ENCODE peak calls at places on chromosomes 1 and 21, in six cellular contexts. One of them, this sample, is unnamed.

GRCh38 chr21:41827951-41828883 is 50.9 kb downstream of the PRDM15 start:
- DNase-seq in adrenal gland: no peak
- DNase-seq in MM.1S: no peak
- DNase-seq in thoracic aorta: no peak
- DNase-seq in keratinocyte: no peak
- DNase-seq in upper lobe of right lung: peak; percentile 55
- DNase-seq in this sample: no peak

GRCh38 chr1:155272466-155273133 is 704 bp downstream of the CLK2 start:
- DNase-seq in adrenal gland: no peak
- DNase-seq in MM.1S: no peak
- DNase-seq in thoracic aorta: no peak
- DNase-seq in keratinocyte: no peak
- DNase-seq in upper lobe of right lung: no peak
- DNase-seq in this sample: no peak

GRCh38 chr1:147567594-147568381 is 26.5 kb downstream of the BCL9 start:
- DNase-seq in adrenal gland: no peak
- DNase-seq in MM.1S: no peak
- DNase-seq in thoracic aorta: no peak
- DNase-seq in keratinocyte: no peak
- DNase-seq in upper lobe of right lung: no peak
- DNase-seq in this sample: no peak

GRCh38 chr1:47229031-47229831 is 2.8 kb downstream of the TAL1 start:
- DNase-seq in adrenal gland: no peak
- DNase-seq in MM.1S: no peak
- DNase-seq in thoracic aorta: no peak
- DNase-seq in keratinocyte: no peak
- DNase-seq in upper lobe of right lung: no peak
- DNase-seq in this sample: no peak

GRCh38 chr1:36099681-36100341 is 11.1 kb downstream of the ADPRS start:
- DNase-seq in adrenal gland: peak; percentile 84
- DNase-seq in MM.1S: peak; percentile 67
- DNase-seq in thoracic aorta: peak; percentile 56
- DNase-seq in keratinocyte: no peak
- DNase-seq in upper lobe of right lung: peak; percentile 90
- DNase-seq in this sample: peak; percentile 45

GRCh38 chr1:91777196-91777595 is 108.8 kb downstream of the TGFBR3 start:
- DNase-seq in adrenal gland: no peak
- DNase-seq in MM.1S: no peak
- DNase-seq in thoracic aorta: no peak
- DNase-seq in keratinocyte: no peak
- DNase-seq in upper lobe of right lung: no peak
- DNase-seq in this sample: no peak

GRCh38 chr1:204271970-204272369 is 58.2 kb upstream of the GOLT1A start:
- DNase-seq in adrenal gland: no peak
- DNase-seq in MM.1S: no peak
- DNase-seq in thoracic aorta: no peak
- DNase-seq in keratinocyte: no peak
- DNase-seq in upper lobe of right lung: no peak
- DNase-seq in this sample: no peak

GRCh38 chr1:59672851-59673574 is 141.7 kb upstream of the HOOK1 start:
- DNase-seq in adrenal gland: no peak
- DNase-seq in MM.1S: no peak
- DNase-seq in thoracic aorta: no peak
- DNase-seq in keratinocyte: peak; percentile 91
- DNase-seq in upper lobe of right lung: peak; percentile 71
- DNase-seq in this sample: no peak

GRCh38 chr1:231507476-231508355 is 20.8 kb upstream of the TSNAX start:
- DNase-seq in adrenal gland: no peak
- DNase-seq in MM.1S: no peak
- DNase-seq in thoracic aorta: no peak
- DNase-seq in keratinocyte: no peak
- DNase-seq in upper lobe of right lung: no peak
- DNase-seq in this sample: no peak

GRCh38 chr1:73576084-73576483 is 621.9 kb downstream of the LRRIQ3 start:
- DNase-seq in adrenal gland: no peak
- DNase-seq in MM.1S: no peak
- DNase-seq in thoracic aorta: no peak
- DNase-seq in keratinocyte: no peak
- DNase-seq in upper lobe of right lung: no peak
- DNase-seq in this sample: no peak

GRCh38 chr1:147647796-147648633 is 22.3 kb downstream of the ACP6 start:
- DNase-seq in adrenal gland: no peak
- DNase-seq in MM.1S: no peak
- DNase-seq in thoracic aorta: no peak
- DNase-seq in keratinocyte: no peak
- DNase-seq in upper lobe of right lung: no peak
- DNase-seq in this sample: no peak

GRCh38 chr1:65067491-65068201 is 80.4 kb upstream of the AK4 start:
- DNase-seq in adrenal gland: peak; percentile 80
- DNase-seq in MM.1S: peak; percentile 48
- DNase-seq in thoracic aorta: peak; percentile 66
- DNase-seq in keratinocyte: no peak
- DNase-seq in upper lobe of right lung: peak; percentile 83
- DNase-seq in this sample: no peak

GRCh38 chr21:33936221-33937038 is 20.8 kb upstream of the ATP5PO start:
- DNase-seq in adrenal gland: no peak
- DNase-seq in MM.1S: no peak
- DNase-seq in thoracic aorta: no peak
- DNase-seq in keratinocyte: no peak
- DNase-seq in upper lobe of right lung: no peak
- DNase-seq in this sample: no peak

GRCh38 chr1:30705673-30706072 is 17.7 kb downstream of the MATN1 start:
- DNase-seq in adrenal gland: no peak
- DNase-seq in MM.1S: no peak
- DNase-seq in thoracic aorta: no peak
- DNase-seq in keratinocyte: no peak
- DNase-seq in upper lobe of right lung: no peak
- DNase-seq in this sample: no peak

GRCh38 chr1:6502000-6502891 is 10.8 kb upstream of the PLEKHG5 start:
- DNase-seq in adrenal gland: peak; percentile 68
- DNase-seq in MM.1S: no peak
- DNase-seq in thoracic aorta: no peak
- DNase-seq in keratinocyte: no peak
- DNase-seq in upper lobe of right lung: no peak
- DNase-seq in this sample: no peak

GRCh38 chr1:4411862-4412261 is 242.5 kb upstream of the AJAP1 start:
- DNase-seq in adrenal gland: no peak
- DNase-seq in MM.1S: peak; percentile 35
- DNase-seq in thoracic aorta: no peak
- DNase-seq in keratinocyte: no peak
- DNase-seq in upper lobe of right lung: no peak
- DNase-seq in this sample: no peak

GRCh38 chr1:155596864-155597263 is 13.2 kb upstream of the MSTO1 start:
- DNase-seq in adrenal gland: no peak
- DNase-seq in MM.1S: no peak
- DNase-seq in thoracic aorta: no peak
- DNase-seq in keratinocyte: no peak
- DNase-seq in upper lobe of right lung: no peak
- DNase-seq in this sample: no peak

GRCh38 chr1:100267284-100267683 is 1.3 kb downstream of the RTCA start:
- DNase-seq in adrenal gland: no peak
- DNase-seq in MM.1S: no peak
- DNase-seq in thoracic aorta: no peak
- DNase-seq in keratinocyte: no peak
- DNase-seq in upper lobe of right lung: no peak
- DNase-seq in this sample: no peak

GRCh38 chr1:111127923-111128643 is 11.8 kb downstream of the DRAM2 start:
- DNase-seq in adrenal gland: no peak
- DNase-seq in MM.1S: no peak
- DNase-seq in thoracic aorta: no peak
- DNase-seq in keratinocyte: no peak
- DNase-seq in upper lobe of right lung: no peak
- DNase-seq in this sample: no peak

GRCh38 chr21:31132574-31133242 is 94.4 kb upstream of the KRTAP19-8 start:
- DNase-seq in adrenal gland: no peak
- DNase-seq in MM.1S: peak; percentile 97
- DNase-seq in thoracic aorta: no peak
- DNase-seq in keratinocyte: no peak
- DNase-seq in upper lobe of right lung: no peak
- DNase-seq in this sample: no peak

GRCh38 chr1:19949016-19949415 is 25.6 kb upstream of the PLA2G2E start:
- DNase-seq in adrenal gland: no peak
- DNase-seq in MM.1S: no peak
- DNase-seq in thoracic aorta: no peak
- DNase-seq in keratinocyte: peak; percentile 63
- DNase-seq in upper lobe of right lung: no peak
- DNase-seq in this sample: peak; percentile 16

GRCh38 chr1:109151146-109151545 is 37.2 kb downstream of the ELAPOR1 start:
- DNase-seq in adrenal gland: peak; percentile 26
- DNase-seq in MM.1S: no peak
- DNase-seq in thoracic aorta: no peak
- DNase-seq in keratinocyte: no peak
- DNase-seq in upper lobe of right lung: no peak
- DNase-seq in this sample: peak; percentile 44

GRCh38 chr1:46735708-46736324 is 16.9 kb upstream of the EFCAB14 start:
- DNase-seq in adrenal gland: peak; percentile 43
- DNase-seq in MM.1S: peak; percentile 37
- DNase-seq in thoracic aorta: no peak
- DNase-seq in keratinocyte: no peak
- DNase-seq in upper lobe of right lung: no peak
- DNase-seq in this sample: peak; percentile 27

GRCh38 chr1:246703581-246703980 is 20.6 kb upstream of the SCCPDH start:
- DNase-seq in adrenal gland: no peak
- DNase-seq in MM.1S: no peak
- DNase-seq in thoracic aorta: no peak
- DNase-seq in keratinocyte: no peak
- DNase-seq in upper lobe of right lung: no peak
- DNase-seq in this sample: no peak

GRCh38 chr1:245169391-245169790 is 14.6 kb downstream of the KIF26B start:
- DNase-seq in adrenal gland: no peak
- DNase-seq in MM.1S: no peak
- DNase-seq in thoracic aorta: no peak
- DNase-seq in keratinocyte: no peak
- DNase-seq in upper lobe of right lung: no peak
- DNase-seq in this sample: no peak

GRCh38 chr1:245168090-245168489 is 13.3 kb downstream of the KIF26B start:
- DNase-seq in adrenal gland: peak; percentile 38
- DNase-seq in MM.1S: no peak
- DNase-seq in thoracic aorta: no peak
- DNase-seq in keratinocyte: no peak
- DNase-seq in upper lobe of right lung: peak; percentile 73
- DNase-seq in this sample: no peak

GRCh38 chr1:245168921-245169320 is 14.1 kb downstream of the KIF26B start:
- DNase-seq in adrenal gland: no peak
- DNase-seq in MM.1S: no peak
- DNase-seq in thoracic aorta: no peak
- DNase-seq in keratinocyte: no peak
- DNase-seq in upper lobe of right lung: no peak
- DNase-seq in this sample: no peak

GRCh38 chr1:245161866-245162265 is 7.1 kb downstream of the KIF26B start:
- DNase-seq in adrenal gland: no peak
- DNase-seq in MM.1S: no peak
- DNase-seq in thoracic aorta: no peak
- DNase-seq in keratinocyte: no peak
- DNase-seq in upper lobe of right lung: no peak
- DNase-seq in this sample: no peak

DNA sequence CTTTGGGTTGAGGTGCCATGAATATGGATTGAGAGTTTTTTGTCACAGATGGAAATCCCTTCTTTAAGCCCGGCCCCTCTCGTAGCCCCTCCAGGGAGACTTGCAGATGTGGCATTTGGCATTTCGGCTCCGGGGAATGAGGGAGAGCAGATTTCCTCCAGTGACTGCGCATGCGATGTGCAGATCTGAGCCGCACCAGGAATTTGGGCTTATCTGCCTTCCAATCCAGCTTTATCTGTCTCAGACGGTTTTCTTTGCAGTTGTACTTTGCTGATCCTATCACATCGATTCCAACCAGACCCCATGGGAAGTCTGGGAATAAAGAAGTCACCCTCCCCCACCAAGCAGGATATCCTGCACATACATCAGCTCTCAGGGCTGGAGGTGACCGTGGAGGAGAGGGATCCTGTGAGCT is 11.7 kb downstream of the KIF26B start:
- DNase-seq in adrenal gland: no peak
- DNase-seq in MM.1S: no peak
- DNase-seq in thoracic aorta: no peak
- DNase-seq in keratinocyte: no peak
- DNase-seq in upper lobe of right lung: no peak
- DNase-seq in this sample: no peak
- H3K4me3 ChIP-seq in adrenal gland: peak overlapping the region; percentile 42
- H3K4me3 ChIP-seq in MM.1S: peak overlapping the region; percentile 22
- H3K4me3 ChIP-seq in thoracic aorta: peak overlapping the region; percentile 52
- H3K4me3 ChIP-seq in keratinocyte: no peak overlapping the region
- H3K4me3 ChIP-seq in upper lobe of right lung: peak overlapping the region; percentile 25
- H3K4me3 ChIP-seq in this sample: peak overlapping the region; percentile 49

GRCh38 chr1:8438449-8438848 is 120.5 kb downstream of the SLC45A1 start:
- DNase-seq in adrenal gland: no peak
- DNase-seq in MM.1S: no peak
- DNase-seq in thoracic aorta: no peak
- DNase-seq in keratinocyte: no peak
- DNase-seq in upper lobe of right lung: no peak
- DNase-seq in this sample: no peak

GRCh38 chr1:8437286-8437685 is 119.4 kb downstream of the SLC45A1 start:
- DNase-seq in adrenal gland: no peak
- DNase-seq in MM.1S: no peak
- DNase-seq in thoracic aorta: no peak
- DNase-seq in keratinocyte: no peak
- DNase-seq in upper lobe of right lung: no peak
- DNase-seq in this sample: no peak

GRCh38 chr1:8441466-8441865 is 123.6 kb downstream of the SLC45A1 start:
- DNase-seq in adrenal gland: no peak
- DNase-seq in MM.1S: no peak
- DNase-seq in thoracic aorta: no peak
- DNase-seq in keratinocyte: no peak
- DNase-seq in upper lobe of right lung: no peak
- DNase-seq in this sample: no peak

GRCh38 chr1:8435569-8436071 is 117.7 kb downstream of the SLC45A1 start:
- DNase-seq in adrenal gland: no peak
- DNase-seq in MM.1S: no peak
- DNase-seq in thoracic aorta: no peak
- DNase-seq in keratinocyte: no peak
- DNase-seq in upper lobe of right lung: no peak
- DNase-seq in this sample: no peak

GRCh38 chr1:8439015-8439702 is 121.2 kb downstream of the SLC45A1 start:
- DNase-seq in adrenal gland: peak; percentile 62
- DNase-seq in MM.1S: no peak
- DNase-seq in thoracic aorta: peak; percentile 49
- DNase-seq in keratinocyte: no peak
- DNase-seq in upper lobe of right lung: peak; percentile 86
- DNase-seq in this sample: peak; percentile 62
- TF ChIP-seq CTCF in adrenal gland: peak; percentile 9
- TF ChIP-seq CTCF in MM.1S: no peak
- TF ChIP-seq CTCF in thoracic aorta: no peak
- TF ChIP-seq CTCF in keratinocyte: no peak
- TF ChIP-seq CTCF in upper lobe of right lung: no peak
- TF ChIP-seq CTCF in this sample: no peak

GRCh38 chr1:50923564-50923963 is 36.5 kb downstream of the FAF1 start:
- DNase-seq in adrenal gland: no peak
- DNase-seq in MM.1S: no peak
- DNase-seq in thoracic aorta: no peak
- DNase-seq in keratinocyte: no peak
- DNase-seq in upper lobe of right lung: no peak
- DNase-seq in this sample: no peak
- H3K9me3 ChIP-seq in adrenal gland: no peaks in the 10 kb centered on the region
- H3K9me3 ChIP-seq in MM.1S: no peaks in the 10 kb centered on the region
- H3K9me3 ChIP-seq in thoracic aorta: peaks cover 4% of the 10 kb centered on the region
- H3K9me3 ChIP-seq in keratinocyte: no peaks in the 10 kb centered on the region
- H3K9me3 ChIP-seq in upper lobe of right lung: no peaks in the 10 kb centered on the region
- H3K9me3 ChIP-seq in this sample: peaks cover 12% of the 10 kb centered on the region

DNA sequence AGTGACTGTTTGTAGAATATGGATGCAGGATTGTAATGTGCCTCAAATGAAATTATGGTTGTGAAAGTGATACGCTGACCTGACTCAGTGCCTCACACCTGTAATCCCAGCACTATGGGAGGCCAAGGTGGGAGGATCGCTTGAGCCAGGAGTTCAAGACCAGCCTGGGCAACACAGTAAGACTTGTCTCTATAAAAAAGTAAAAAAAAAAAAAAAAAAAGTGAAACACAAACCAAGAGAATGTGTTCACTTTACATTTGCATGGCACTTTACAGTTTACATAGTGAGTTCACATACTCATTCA is 2.0 kb downstream of the CAPN2 start:
- DNase-seq in adrenal gland: no peak
- DNase-seq in MM.1S: no peak
- DNase-seq in thoracic aorta: no peak
- DNase-seq in keratinocyte: no peak
- DNase-seq in upper lobe of right lung: no peak
- DNase-seq in this sample: no peak
- H3K4me3 ChIP-seq in adrenal gland: no peak overlapping the region
- H3K4me3 ChIP-seq in MM.1S: peak overlapping the region; percentile 31
- H3K4me3 ChIP-seq in thoracic aorta: peak overlapping the region; percentile 97
- H3K4me3 ChIP-seq in keratinocyte: peak overlapping the region; percentile 88
- H3K4me3 ChIP-seq in upper lobe of right lung: peak overlapping the region; percentile 78
- H3K4me3 ChIP-seq in this sample: peak overlapping the region; percentile 95